ENCODE peak calls at places on chromosomes 13 and 19, in ten cellular contexts. J, I, P, U, B, D, X, Z, M and W are unnamed samples.

GRCh38 chr19:55352040-55352439 is 2.5 kb downstream of the COX6B2 start:
- DNase-seq in M (no peak), D (no peak), B (no peak), I (no peak), U (no peak), X (no peak), Z (no peak), J (no peak), P (no peak), W (no peak)

GRCh38 chr19:14363203-14364097 is 17.8 kb upstream of the ADGRE5 start:
- DNase-seq in P (peak; percentile 51), X (peak; percentile 96), D (peak; percentile 48), B (peak; percentile 44), U (peak; percentile 72), M (peak; percentile 54), J (peak; percentile 15), I (no peak), Z (no peak), W (peak; percentile 78)

GRCh38 chr19:14941189-14941588 is at the start of gene OR7C2:
- DNase-seq in I (no peak), M (no peak), J (no peak), X (no peak), Z (no peak), U (no peak), D (no peak), B (no peak), P (no peak), W (no peak)

GRCh38 chr19:32418155-32418554 is 12.6 kb downstream of the DPY19L3 start:
- DNase-seq in M (no peak), U (no peak), X (no peak), D (no peak), I (no peak), J (no peak), P (no peak), Z (no peak), B (no peak), W (no peak)

GRCh38 chr19:14072535-14073231 is at the start of gene MISP3:
- DNase-seq in Z (no peak), I (no peak), B (no peak), D (no peak), J (no peak), P (peak; percentile 89), X (no peak), U (no peak), M (peak; percentile 65), W (peak; percentile 70)

GRCh38 chr13:28324181-28324789 is 170.6 kb downstream of the FLT1 start:
- DNase-seq in I (peak; percentile 49), X (peak; percentile 82), P (peak; percentile 53), M (peak; percentile 82), D (peak; percentile 69), U (peak; percentile 48), B (no peak), Z (no peak), J (peak; percentile 10), W (peak; percentile 84)

GRCh38 chr19:6590458-6591319 is at the start of gene CD70:
- DNase-seq in P (no peak), M (peak; percentile 84), X (peak; percentile 73), B (no peak), D (no peak), U (peak; percentile 68), J (no peak), I (peak; percentile 59), Z (no peak), W (peak; percentile 80)

GRCh38 chr19:5018224-5019015 is 49.5 kb downstream of the KDM4B start:
- DNase-seq in U (no peak), M (no peak), I (no peak), J (no peak), X (no peak), B (peak; percentile 20), P (no peak), Z (no peak), D (peak; percentile 40), W (no peak)

GRCh38 chr19:47310819-47311218 is 1.2 kb downstream of the C5AR1 start:
- DNase-seq in Z (no peak), J (no peak), M (no peak), U (peak; percentile 57), B (no peak), I (no peak), P (peak; percentile 38), X (no peak), D (peak; percentile 24), W (no peak)

GRCh38 chr19:7868671-7869452 is 5.3 kb downstream of the PRR36 start:
- DNase-seq in I (peak; percentile 87), D (peak; percentile 65), B (no peak), J (peak; percentile 55), P (peak; percentile 88), X (peak; percentile 90), Z (peak; percentile 33), M (peak; percentile 92), U (peak; percentile 75), W (peak; percentile 91)

GRCh38 chr19:2733930-2734588 is 5.8 kb downstream of the SLC39A3 start:
- DNase-seq in Z (no peak), U (no peak), P (no peak), M (no peak), X (no peak), J (no peak), I (no peak), B (no peak), D (no peak), W (no peak)

GRCh38 chr19:13797870-13798269 is 2.6 kb downstream of the ZSWIM4 start:
- DNase-seq in J (no peak), I (no peak), Z (no peak), U (no peak), M (no peak), B (peak; percentile 59), X (no peak), P (peak; percentile 36), D (peak; percentile 18), W (no peak)

GRCh38 chr13:102569488-102569887 is 27.3 kb upstream of the TPP2 start:
- DNase-seq in J (no peak), I (no peak), M (no peak), U (no peak), Z (no peak), D (peak; percentile 48), X (no peak), P (no peak), B (no peak), W (no peak)

GRCh38 chr13:99351772-99352171 is 44.6 kb upstream of the GPR183 start:
- DNase-seq in B (no peak), M (no peak), Z (no peak), I (no peak), U (no peak), X (no peak), D (no peak), P (no peak), J (no peak), W (no peak)

GRCh38 chr19:41299755-41300089 is 10.2 kb upstream of the CCDC97 start:
- DNase-seq in D (peak; percentile 84), B (peak; percentile 55), M (no peak), I (no peak), U (no peak), P (no peak), J (peak; percentile 20), X (no peak), Z (no peak), W (no peak)

GRCh38 chr19:32658527-32658926 is 16.5 kb downstream of the ANKRD27 start:
- DNase-seq in U (no peak), Z (no peak), J (no peak), M (no peak), P (no peak), B (no peak), D (no peak), I (no peak), X (no peak), W (no peak)

GRCh38 chr13:113245858-113246791 is 36.7 kb downstream of the CUL4A start:
- DNase-seq in B (no peak), D (no peak), P (no peak), J (no peak), M (no peak), U (no peak), I (no peak), Z (no peak), X (no peak), W (peak; percentile 21)

GRCh38 chr19:38130399-38130798 is 93.6 kb downstream of the DPF1 start:
- DNase-seq in D (no peak), U (no peak), J (no peak), P (no peak), Z (no peak), M (no peak), I (no peak), B (no peak), X (no peak), W (no peak)

GRCh38 chr19:4088975-4089374 is 22.3 kb upstream of the ZBTB7A start:
- DNase-seq in I (no peak), B (no peak), D (no peak), M (peak; percentile 32), Z (no peak), U (no peak), J (no peak), X (no peak), P (no peak), W (no peak)

GRCh38 chr19:41995959-41996797 is 2.1 kb upstream of the ATP1A3 start:
- DNase-seq in M (no peak), J (no peak), X (no peak), I (no peak), P (no peak), D (no peak), B (no peak), Z (peak; percentile 31), U (no peak), W (peak; percentile 92)

GRCh38 chr13:75687145-75687763 is 51.1 kb downstream of the LMO7 start:
- DNase-seq in Z (no peak), B (peak; percentile 44), M (no peak), P (no peak), J (no peak), U (peak; percentile 9), I (no peak), D (peak; percentile 34), X (no peak), W (peak; percentile 28)

GRCh38 chr19:45152504-45153338 is 8.1 kb downstream of the NKPD1 start:
- DNase-seq in P (peak; percentile 52), D (peak; percentile 54), U (no peak), X (peak; percentile 71), J (peak; percentile 40), I (peak; percentile 20), B (no peak), M (peak; percentile 60), Z (peak; percentile 46), W (peak; percentile 85)

GRCh38 chr19:20503536-20503935 is 62.0 kb downstream of the ZNF737 start:
- DNase-seq in M (no peak), U (no peak), I (no peak), J (no peak), X (no peak), Z (no peak), P (peak; percentile 21), D (peak; percentile 19), B (peak; percentile 43), W (no peak)

GRCh38 chr19:49338691-49339363 is 3.6 kb downstream of the CD37 start:
- DNase-seq in D (no peak), J (no peak), M (peak; percentile 27), I (peak; percentile 63), U (no peak), X (peak; percentile 97), Z (peak; percentile 16), B (no peak), P (peak; percentile 97), W (peak; percentile 98)